ENCODE peak calls at places on chromosomes 16 and 17, in six cellular contexts. One of them, this sample, is unnamed.

GRCh38 chr16:52451971-52452421 is 94.9 kb downstream of the TOX3 start:
- DNase-seq in mesenteric fat pad: no peak
- DNase-seq in myocyte: no peak
- DNase-seq in A549: no peak
- DNase-seq in stimulated activated CD4-positive, alpha-beta T cell treated with anti-CD3 and anti-CD28 coated beads, Interleukin-4, amount 100 ng/mL, for 4 hours: no peak
- DNase-seq in NCI-H1694: no peak
- DNase-seq in this sample: no peak

GRCh38 chr17:38511126-38512108 is 83.2 kb downstream of the ARHGAP23 start:
- DNase-seq in NCI-H1694: no peak
- DNase-seq in myocyte: peak
- DNase-seq in mesenteric fat pad: no peak
- DNase-seq in A549: no peak
- DNase-seq in stimulated activated CD4-positive, alpha-beta T cell treated with anti-CD3 and anti-CD28 coated beads, Interleukin-4, amount 100 ng/mL, for 4 hours: no peak
- DNase-seq in this sample: no peak

GRCh38 chr16:17359778-17360177 is 111.0 kb downstream of the XYLT1 start:
- DNase-seq in mesenteric fat pad: no peak
- DNase-seq in myocyte: peak
- DNase-seq in A549: no peak
- DNase-seq in stimulated activated CD4-positive, alpha-beta T cell treated with anti-CD3 and anti-CD28 coated beads, Interleukin-4, amount 100 ng/mL, for 4 hours: peak
- DNase-seq in NCI-H1694: no peak
- DNase-seq in this sample: no peak

GRCh38 chr17:3911271-3912053 is 4.8 kb downstream of the P2RX1 start:
- DNase-seq in myocyte: no peak
- DNase-seq in mesenteric fat pad: no peak
- DNase-seq in NCI-H1694: peak
- DNase-seq in stimulated activated CD4-positive, alpha-beta T cell treated with anti-CD3 and anti-CD28 coated beads, Interleukin-4, amount 100 ng/mL, for 4 hours: peak
- DNase-seq in A549: no peak
- DNase-seq in this sample: no peak

GRCh38 chr16:11163761-11164261 is 92.2 kb downstream of the SOCS1 start:
- DNase-seq in mesenteric fat pad: no peak
- DNase-seq in NCI-H1694: no peak
- DNase-seq in stimulated activated CD4-positive, alpha-beta T cell treated with anti-CD3 and anti-CD28 coated beads, Interleukin-4, amount 100 ng/mL, for 4 hours: no peak
- DNase-seq in myocyte: no peak
- DNase-seq in A549: no peak
- DNase-seq in this sample: no peak

GRCh38 chr16:56742030-56742984 is 12.4 kb downstream of the NUP93 start:
- DNase-seq in myocyte: peak
- DNase-seq in mesenteric fat pad: no peak
- DNase-seq in NCI-H1694: no peak
- DNase-seq in stimulated activated CD4-positive, alpha-beta T cell treated with anti-CD3 and anti-CD28 coated beads, Interleukin-4, amount 100 ng/mL, for 4 hours: no peak
- DNase-seq in A549: no peak
- DNase-seq in this sample: no peak

GRCh38 chr16:53892155-53892554 is 188.2 kb downstream of the FTO start:
- DNase-seq in A549: peak
- DNase-seq in myocyte: peak
- DNase-seq in stimulated activated CD4-positive, alpha-beta T cell treated with anti-CD3 and anti-CD28 coated beads, Interleukin-4, amount 100 ng/mL, for 4 hours: peak
- DNase-seq in mesenteric fat pad: no peak
- DNase-seq in NCI-H1694: peak
- DNase-seq in this sample: no peak

GRCh38 chr16:9192746-9193145 is 101.3 kb downstream of the HAPSTR1 start:
- DNase-seq in NCI-H1694: no peak
- DNase-seq in myocyte: no peak
- DNase-seq in stimulated activated CD4-positive, alpha-beta T cell treated with anti-CD3 and anti-CD28 coated beads, Interleukin-4, amount 100 ng/mL, for 4 hours: no peak
- DNase-seq in mesenteric fat pad: no peak
- DNase-seq in A549: no peak
- DNase-seq in this sample: no peak

GRCh38 chr17:14318109-14318905 is 17.4 kb downstream of the HS3ST3B1 start:
- DNase-seq in NCI-H1694: no peak
- DNase-seq in A549: no peak
- DNase-seq in stimulated activated CD4-positive, alpha-beta T cell treated with anti-CD3 and anti-CD28 coated beads, Interleukin-4, amount 100 ng/mL, for 4 hours: no peak
- DNase-seq in mesenteric fat pad: no peak
- DNase-seq in myocyte: peak
- DNase-seq in this sample: no peak

GRCh38 chr17:16507918-16508533 is 16.0 kb upstream of the LRRC75A start:
- DNase-seq in mesenteric fat pad: no peak
- DNase-seq in myocyte: no peak
- DNase-seq in NCI-H1694: no peak
- DNase-seq in A549: no peak
- DNase-seq in stimulated activated CD4-positive, alpha-beta T cell treated with anti-CD3 and anti-CD28 coated beads, Interleukin-4, amount 100 ng/mL, for 4 hours: no peak
- DNase-seq in this sample: no peak

GRCh38 chr16:9419161-9419560 is 327.7 kb downstream of the HAPSTR1 start:
- DNase-seq in myocyte: no peak
- DNase-seq in NCI-H1694: no peak
- DNase-seq in stimulated activated CD4-positive, alpha-beta T cell treated with anti-CD3 and anti-CD28 coated beads, Interleukin-4, amount 100 ng/mL, for 4 hours: no peak
- DNase-seq in mesenteric fat pad: no peak
- DNase-seq in A549: no peak
- DNase-seq in this sample: no peak

GRCh38 chr17:70295732-70296131 is 126.4 kb downstream of the KCNJ2 start:
- DNase-seq in mesenteric fat pad: no peak
- DNase-seq in NCI-H1694: no peak
- DNase-seq in myocyte: peak
- DNase-seq in stimulated activated CD4-positive, alpha-beta T cell treated with anti-CD3 and anti-CD28 coated beads, Interleukin-4, amount 100 ng/mL, for 4 hours: no peak
- DNase-seq in A549: no peak
- DNase-seq in this sample: no peak

GRCh38 chr17:83149326-83149725 is 69.9 kb downstream of the METRNL start:
- DNase-seq in myocyte: no peak
- DNase-seq in NCI-H1694: no peak
- DNase-seq in stimulated activated CD4-positive, alpha-beta T cell treated with anti-CD3 and anti-CD28 coated beads, Interleukin-4, amount 100 ng/mL, for 4 hours: no peak
- DNase-seq in mesenteric fat pad: no peak
- DNase-seq in A549: no peak
- DNase-seq in this sample: no peak

GRCh38 chr17:27783951-27784350 is 16.4 kb downstream of the NOS2 start:
- DNase-seq in A549: no peak
- DNase-seq in stimulated activated CD4-positive, alpha-beta T cell treated with anti-CD3 and anti-CD28 coated beads, Interleukin-4, amount 100 ng/mL, for 4 hours: no peak
- DNase-seq in myocyte: no peak
- DNase-seq in mesenteric fat pad: no peak
- DNase-seq in NCI-H1694: no peak
- DNase-seq in this sample: no peak

GRCh38 chr17:65656390-65657250 is 95.2 kb upstream of the AXIN2 start:
- DNase-seq in stimulated activated CD4-positive, alpha-beta T cell treated with anti-CD3 and anti-CD28 coated beads, Interleukin-4, amount 100 ng/mL, for 4 hours: peak
- DNase-seq in mesenteric fat pad: no peak
- DNase-seq in myocyte: no peak
- DNase-seq in A549: no peak
- DNase-seq in NCI-H1694: no peak
- DNase-seq in this sample: no peak

GRCh38 chr16:11946433-11946832 is 4.6 kb upstream of the NPIPB2 start:
- DNase-seq in myocyte: no peak
- DNase-seq in mesenteric fat pad: no peak
- DNase-seq in stimulated activated CD4-positive, alpha-beta T cell treated with anti-CD3 and anti-CD28 coated beads, Interleukin-4, amount 100 ng/mL, for 4 hours: no peak
- DNase-seq in A549: no peak
- DNase-seq in NCI-H1694: no peak
- DNase-seq in this sample: no peak

GRCh38 chr16:30660424-30661251 is 2.4 kb downstream of the FBRS start:
- DNase-seq in NCI-H1694: no peak
- DNase-seq in A549: no peak
- DNase-seq in myocyte: no peak
- DNase-seq in mesenteric fat pad: no peak
- DNase-seq in stimulated activated CD4-positive, alpha-beta T cell treated with anti-CD3 and anti-CD28 coated beads, Interleukin-4, amount 100 ng/mL, for 4 hours: peak
- DNase-seq in this sample: no peak

GRCh38 chr17:28276011-28276410 is 43.0 kb upstream of the TMEM97 start:
- DNase-seq in NCI-H1694: no peak
- DNase-seq in mesenteric fat pad: no peak
- DNase-seq in myocyte: no peak
- DNase-seq in A549: no peak
- DNase-seq in stimulated activated CD4-positive, alpha-beta T cell treated with anti-CD3 and anti-CD28 coated beads, Interleukin-4, amount 100 ng/mL, for 4 hours: no peak
- DNase-seq in this sample: no peak

GRCh38 chr17:75295220-75296158 is 6.3 kb upstream of the SLC25A19 start:
- DNase-seq in myocyte: no peak
- DNase-seq in mesenteric fat pad: no peak
- DNase-seq in NCI-H1694: no peak
- DNase-seq in A549: no peak
- DNase-seq in stimulated activated CD4-positive, alpha-beta T cell treated with anti-CD3 and anti-CD28 coated beads, Interleukin-4, amount 100 ng/mL, for 4 hours: no peak
- DNase-seq in this sample: no peak

GRCh38 chr17:37570527-37571093 is 38.6 kb downstream of the SYNRG start:
- DNase-seq in A549: peak
- DNase-seq in stimulated activated CD4-positive, alpha-beta T cell treated with anti-CD3 and anti-CD28 coated beads, Interleukin-4, amount 100 ng/mL, for 4 hours: peak
- DNase-seq in myocyte: peak
- DNase-seq in NCI-H1694: peak
- DNase-seq in mesenteric fat pad: no peak
- DNase-seq in this sample: peak

GRCh38 chr17:81142301-81143199 is 22.8 kb upstream of the PVALEF start:
- DNase-seq in mesenteric fat pad: no peak
- DNase-seq in stimulated activated CD4-positive, alpha-beta T cell treated with anti-CD3 and anti-CD28 coated beads, Interleukin-4, amount 100 ng/mL, for 4 hours: peak
- DNase-seq in NCI-H1694: peak
- DNase-seq in myocyte: peak
- DNase-seq in A549: peak
- DNase-seq in this sample: peak

GRCh38 chr17:7325031-7325528 is 4.1 kb downstream of the NEURL4 start:
- DNase-seq in mesenteric fat pad: no peak
- DNase-seq in myocyte: no peak
- DNase-seq in A549: no peak
- DNase-seq in stimulated activated CD4-positive, alpha-beta T cell treated with anti-CD3 and anti-CD28 coated beads, Interleukin-4, amount 100 ng/mL, for 4 hours: no peak
- DNase-seq in NCI-H1694: no peak
- DNase-seq in this sample: no peak

GRCh38 chr17:29138184-29138955 is 41.8 kb downstream of the MYO18A start:
- DNase-seq in myocyte: peak
- DNase-seq in NCI-H1694: no peak
- DNase-seq in stimulated activated CD4-positive, alpha-beta T cell treated with anti-CD3 and anti-CD28 coated beads, Interleukin-4, amount 100 ng/mL, for 4 hours: peak
- DNase-seq in mesenteric fat pad: no peak
- DNase-seq in A549: no peak
- DNase-seq in this sample: no peak

GRCh38 chr16:85057948-85058347 is 30.4 kb downstream of the KIAA0513 start:
- DNase-seq in A549: no peak
- DNase-seq in stimulated activated CD4-positive, alpha-beta T cell treated with anti-CD3 and anti-CD28 coated beads, Interleukin-4, amount 100 ng/mL, for 4 hours: no peak
- DNase-seq in mesenteric fat pad: no peak
- DNase-seq in myocyte: peak
- DNase-seq in NCI-H1694: no peak
- DNase-seq in this sample: no peak

GRCh38 chr17:72152392-72152727 is 31.5 kb downstream of the SOX9 start:
- DNase-seq in myocyte: peak
- DNase-seq in A549: no peak
- DNase-seq in stimulated activated CD4-positive, alpha-beta T cell treated with anti-CD3 and anti-CD28 coated beads, Interleukin-4, amount 100 ng/mL, for 4 hours: no peak
- DNase-seq in mesenteric fat pad: no peak
- DNase-seq in NCI-H1694: no peak
- DNase-seq in this sample: no peak

GRCh38 chr16:73753931-73754330 is 542.7 kb upstream of the PSMD7 start:
- DNase-seq in myocyte: no peak
- DNase-seq in NCI-H1694: no peak
- DNase-seq in A549: no peak
- DNase-seq in mesenteric fat pad: no peak
- DNase-seq in stimulated activated CD4-positive, alpha-beta T cell treated with anti-CD3 and anti-CD28 coated beads, Interleukin-4, amount 100 ng/mL, for 4 hours: no peak
- DNase-seq in this sample: no peak

GRCh38 chr17:52138752-52139151 is 19.8 kb downstream of the CA10 start:
- DNase-seq in NCI-H1694: no peak
- DNase-seq in A549: no peak
- DNase-seq in stimulated activated CD4-positive, alpha-beta T cell treated with anti-CD3 and anti-CD28 coated beads, Interleukin-4, amount 100 ng/mL, for 4 hours: no peak
- DNase-seq in myocyte: no peak
- DNase-seq in mesenteric fat pad: no peak
- DNase-seq in this sample: no peak

GRCh38 chr17:65914784-65915342 is 277.1 kb downstream of the CEP112 start:
- DNase-seq in myocyte: no peak
- DNase-seq in stimulated activated CD4-positive, alpha-beta T cell treated with anti-CD3 and anti-CD28 coated beads, Interleukin-4, amount 100 ng/mL, for 4 hours: no peak
- DNase-seq in A549: no peak
- DNase-seq in mesenteric fat pad: no peak
- DNase-seq in NCI-H1694: no peak
- DNase-seq in this sample: no peak

GRCh38 chr17:64773836-64774761 is 112.0 kb upstream of the SMURF2 start:
- DNase-seq in mesenteric fat pad: peak
- DNase-seq in A549: peak
- DNase-seq in NCI-H1694: no peak
- DNase-seq in myocyte: peak
- DNase-seq in stimulated activated CD4-positive, alpha-beta T cell treated with anti-CD3 and anti-CD28 coated beads, Interleukin-4, amount 100 ng/mL, for 4 hours: no peak
- DNase-seq in this sample: peak

GRCh38 chr17:45241315-45242011 is 19.8 kb downstream of the FMNL1 start:
- DNase-seq in NCI-H1694: no peak
- DNase-seq in stimulated activated CD4-positive, alpha-beta T cell treated with anti-CD3 and anti-CD28 coated beads, Interleukin-4, amount 100 ng/mL, for 4 hours: no peak
- DNase-seq in myocyte: no peak
- DNase-seq in A549: no peak
- DNase-seq in mesenteric fat pad: no peak
- DNase-seq in this sample: no peak

GRCh38 chr16:89359296-89360147 is 130.8 kb downstream of the ANKRD11 start:
- DNase-seq in NCI-H1694: peak
- DNase-seq in A549: no peak
- DNase-seq in myocyte: no peak
- DNase-seq in mesenteric fat pad: no peak
- DNase-seq in stimulated activated CD4-positive, alpha-beta T cell treated with anti-CD3 and anti-CD28 coated beads, Interleukin-4, amount 100 ng/mL, for 4 hours: no peak
- DNase-seq in this sample: no peak

GRCh38 chr17:13888043-13888442 is 181.3 kb upstream of the COX10 start:
- DNase-seq in mesenteric fat pad: no peak
- DNase-seq in myocyte: peak
- DNase-seq in stimulated activated CD4-positive, alpha-beta T cell treated with anti-CD3 and anti-CD28 coated beads, Interleukin-4, amount 100 ng/mL, for 4 hours: no peak
- DNase-seq in A549: no peak
- DNase-seq in NCI-H1694: no peak
- DNase-seq in this sample: no peak

GRCh38 chr17:45371414-45372324 is 54.8 kb upstream of the MAP3K14 start:
- DNase-seq in NCI-H1694: no peak
- DNase-seq in stimulated activated CD4-positive, alpha-beta T cell treated with anti-CD3 and anti-CD28 coated beads, Interleukin-4, amount 100 ng/mL, for 4 hours: peak
- DNase-seq in myocyte: peak
- DNase-seq in mesenteric fat pad: peak
- DNase-seq in A549: peak
- DNase-seq in this sample: peak

GRCh38 chr17:1485748-1486376 is 6.6 kb downstream of the MYO1C start:
- DNase-seq in stimulated activated CD4-positive, alpha-beta T cell treated with anti-CD3 and anti-CD28 coated beads, Interleukin-4, amount 100 ng/mL, for 4 hours: peak
- DNase-seq in mesenteric fat pad: peak
- DNase-seq in A549: peak
- DNase-seq in myocyte: peak
- DNase-seq in NCI-H1694: no peak
- DNase-seq in this sample: peak

GRCh38 chr16:30837904-30838303 is 50.9 kb upstream of the ZNF629 start:
- DNase-seq in myocyte: no peak
- DNase-seq in stimulated activated CD4-positive, alpha-beta T cell treated with anti-CD3 and anti-CD28 coated beads, Interleukin-4, amount 100 ng/mL, for 4 hours: no peak
- DNase-seq in A549: no peak
- DNase-seq in mesenteric fat pad: no peak
- DNase-seq in NCI-H1694: no peak
- DNase-seq in this sample: no peak

GRCh38 chr17:47935961-47936360 is 5.4 kb upstream of the PNPO start:
- DNase-seq in A549: peak
- DNase-seq in mesenteric fat pad: no peak
- DNase-seq in NCI-H1694: no peak
- DNase-seq in myocyte: peak
- DNase-seq in stimulated activated CD4-positive, alpha-beta T cell treated with anti-CD3 and anti-CD28 coated beads, Interleukin-4, amount 100 ng/mL, for 4 hours: no peak
- DNase-seq in this sample: no peak

GRCh38 chr17:75526555-75527270 is 1.2 kb downstream of the LLGL2 start:
- DNase-seq in NCI-H1694: no peak
- DNase-seq in stimulated activated CD4-positive, alpha-beta T cell treated with anti-CD3 and anti-CD28 coated beads, Interleukin-4, amount 100 ng/mL, for 4 hours: no peak
- DNase-seq in myocyte: no peak
- DNase-seq in mesenteric fat pad: no peak
- DNase-seq in A549: no peak
- DNase-seq in this sample: no peak

GRCh38 chr17:61400786-61401279 is 1.2 kb downstream of the TBX2 start:
- DNase-seq in NCI-H1694: no peak
- DNase-seq in A549: no peak
- DNase-seq in stimulated activated CD4-positive, alpha-beta T cell treated with anti-CD3 and anti-CD28 coated beads, Interleukin-4, amount 100 ng/mL, for 4 hours: no peak
- DNase-seq in myocyte: peak
- DNase-seq in mesenteric fat pad: no peak
- DNase-seq in this sample: peak

GRCh38 chr17:43673516-43674323 is 12.0 kb upstream of the MEOX1 start:
- DNase-seq in A549: peak
- DNase-seq in stimulated activated CD4-positive, alpha-beta T cell treated with anti-CD3 and anti-CD28 coated beads, Interleukin-4, amount 100 ng/mL, for 4 hours: peak
- DNase-seq in mesenteric fat pad: no peak
- DNase-seq in myocyte: peak
- DNase-seq in NCI-H1694: peak
- DNase-seq in this sample: peak